ENCODE peak calls at places on chromosomes 4 and X, in eight cellular contexts. One of them, this sample, is unnamed.

GRCh38 chr4:15202481-15202880 is 200.2 kb downstream of the CPEB2 start:
- DNase-seq in kidney tubule cell: no peak
- DNase-seq in M059J: no peak
- DNase-seq in upper lobe of right lung: no peak
- DNase-seq in stimulated activated naive CD4-positive, alpha-beta T cell: no peak
- DNase-seq in GM04504: no peak
- DNase-seq in endodermal cell: no peak
- DNase-seq in uterus: no peak
- DNase-seq in this sample: no peak

GRCh38 chrX:38806054-38806389 is 4.8 kb downstream of the MID1IP1 start:
- DNase-seq in kidney tubule cell: no peak
- DNase-seq in M059J: no peak
- DNase-seq in upper lobe of right lung: no peak
- DNase-seq in stimulated activated naive CD4-positive, alpha-beta T cell: no peak
- DNase-seq in GM04504: no peak
- DNase-seq in endodermal cell: no peak
- DNase-seq in uterus: no peak
- DNase-seq in this sample: no peak

GRCh38 chr4:138512766-138513165 is 270.6 kb upstream of the SLC7A11 start:
- DNase-seq in kidney tubule cell: no peak
- DNase-seq in M059J: no peak
- DNase-seq in upper lobe of right lung: no peak
- DNase-seq in stimulated activated naive CD4-positive, alpha-beta T cell: no peak
- DNase-seq in GM04504: no peak
- DNase-seq in endodermal cell: no peak
- DNase-seq in uterus: no peak
- DNase-seq in this sample: no peak

GRCh38 chr4:94882756-94883155 is 125.0 kb downstream of the BMPR1B start:
- DNase-seq in kidney tubule cell: no peak
- DNase-seq in M059J: peak; percentile 1
- DNase-seq in upper lobe of right lung: no peak
- DNase-seq in stimulated activated naive CD4-positive, alpha-beta T cell: no peak
- DNase-seq in GM04504: no peak
- DNase-seq in endodermal cell: no peak
- DNase-seq in uterus: no peak
- DNase-seq in this sample: no peak

GRCh38 chrX:117653396-117653795 is 463.2 kb downstream of the KLHL13 start:
- DNase-seq in kidney tubule cell: peak; percentile 77
- DNase-seq in M059J: no peak
- DNase-seq in upper lobe of right lung: no peak
- DNase-seq in stimulated activated naive CD4-positive, alpha-beta T cell: no peak
- DNase-seq in GM04504: no peak
- DNase-seq in endodermal cell: no peak
- DNase-seq in uterus: no peak
- DNase-seq in this sample: no peak

GRCh38 chr4:8341691-8342090 is 72.1 kb downstream of the HTRA3 start:
- DNase-seq in kidney tubule cell: peak; percentile 29
- DNase-seq in M059J: no peak
- DNase-seq in upper lobe of right lung: no peak
- DNase-seq in stimulated activated naive CD4-positive, alpha-beta T cell: no peak
- DNase-seq in GM04504: no peak
- DNase-seq in endodermal cell: peak; percentile 33
- DNase-seq in uterus: peak; percentile 68
- DNase-seq in this sample: no peak

GRCh38 chr4:102533916-102534315 is 32.8 kb downstream of the NFKB1 start:
- DNase-seq in kidney tubule cell: no peak
- DNase-seq in M059J: no peak
- DNase-seq in upper lobe of right lung: no peak
- DNase-seq in stimulated activated naive CD4-positive, alpha-beta T cell: no peak
- DNase-seq in GM04504: no peak
- DNase-seq in endodermal cell: no peak
- DNase-seq in uterus: no peak
- DNase-seq in this sample: no peak

GRCh38 chr4:140621161-140621560 is 52.4 kb upstream of the UCP1 start:
- DNase-seq in kidney tubule cell: no peak
- DNase-seq in M059J: no peak
- DNase-seq in upper lobe of right lung: no peak
- DNase-seq in stimulated activated naive CD4-positive, alpha-beta T cell: no peak
- DNase-seq in GM04504: no peak
- DNase-seq in endodermal cell: no peak
- DNase-seq in uterus: no peak
- DNase-seq in this sample: no peak

GRCh38 chrX:134013528-134013927 is 28.1 kb upstream of the GPC3 start:
- DNase-seq in kidney tubule cell: no peak
- DNase-seq in M059J: no peak
- DNase-seq in upper lobe of right lung: no peak
- DNase-seq in stimulated activated naive CD4-positive, alpha-beta T cell: no peak
- DNase-seq in GM04504: no peak
- DNase-seq in endodermal cell: no peak
- DNase-seq in uterus: no peak
- DNase-seq in this sample: no peak

GRCh38 chr4:117311989-117312388 is 226.6 kb upstream of the TRAM1L1 start:
- DNase-seq in kidney tubule cell: no peak
- DNase-seq in M059J: no peak
- DNase-seq in upper lobe of right lung: no peak
- DNase-seq in stimulated activated naive CD4-positive, alpha-beta T cell: no peak
- DNase-seq in GM04504: no peak
- DNase-seq in endodermal cell: no peak
- DNase-seq in uterus: no peak
- DNase-seq in this sample: no peak

GRCh38 chr4:185880571-185880970 is 68.6 kb upstream of the SORBS2 start:
- DNase-seq in kidney tubule cell: no peak
- DNase-seq in M059J: no peak
- DNase-seq in upper lobe of right lung: no peak
- DNase-seq in stimulated activated naive CD4-positive, alpha-beta T cell: no peak
- DNase-seq in GM04504: no peak
- DNase-seq in endodermal cell: no peak
- DNase-seq in uterus: no peak
- DNase-seq in this sample: no peak

GRCh38 chr4:58553679-58554078 is 1443.5 kb upstream of the IGFBP7 start:
- DNase-seq in kidney tubule cell: no peak
- DNase-seq in M059J: no peak
- DNase-seq in upper lobe of right lung: no peak
- DNase-seq in stimulated activated naive CD4-positive, alpha-beta T cell: no peak
- DNase-seq in GM04504: no peak
- DNase-seq in endodermal cell: no peak
- DNase-seq in uterus: no peak
- DNase-seq in this sample: no peak

GRCh38 chr4:97646997-97647396 is 496.3 kb downstream of the STPG2 start:
- DNase-seq in kidney tubule cell: peak; percentile 9
- DNase-seq in M059J: peak; percentile 45
- DNase-seq in upper lobe of right lung: no peak
- DNase-seq in stimulated activated naive CD4-positive, alpha-beta T cell: no peak
- DNase-seq in GM04504: no peak
- DNase-seq in endodermal cell: no peak
- DNase-seq in uterus: no peak
- DNase-seq in this sample: no peak

GRCh38 chr4:108852691-108853090 is 89.8 kb upstream of the ETNPPL start:
- DNase-seq in kidney tubule cell: no peak
- DNase-seq in M059J: no peak
- DNase-seq in upper lobe of right lung: no peak
- DNase-seq in stimulated activated naive CD4-positive, alpha-beta T cell: no peak
- DNase-seq in GM04504: no peak
- DNase-seq in endodermal cell: no peak
- DNase-seq in uterus: no peak
- DNase-seq in this sample: no peak

GRCh38 chrX:13898084-13898483 is 81.2 kb upstream of the GPM6B start:
- DNase-seq in kidney tubule cell: peak; percentile 26
- DNase-seq in M059J: peak; percentile 28
- DNase-seq in upper lobe of right lung: no peak
- DNase-seq in stimulated activated naive CD4-positive, alpha-beta T cell: no peak
- DNase-seq in GM04504: no peak
- DNase-seq in endodermal cell: peak; percentile 64
- DNase-seq in uterus: no peak
- DNase-seq in this sample: peak; percentile 79

GRCh38 chrX:11309220-11309619 is 16.0 kb downstream of the AMELX start:
- DNase-seq in kidney tubule cell: no peak
- DNase-seq in M059J: peak; percentile 2
- DNase-seq in upper lobe of right lung: no peak
- DNase-seq in stimulated activated naive CD4-positive, alpha-beta T cell: no peak
- DNase-seq in GM04504: no peak
- DNase-seq in endodermal cell: no peak
- DNase-seq in uterus: no peak
- DNase-seq in this sample: peak; percentile 6

GRCh38 chr4:145618912-145619638 is at the start of gene MMAA:
- DNase-seq in kidney tubule cell: peak; percentile 95
- DNase-seq in M059J: peak; percentile 87
- DNase-seq in upper lobe of right lung: peak; percentile 99
- DNase-seq in stimulated activated naive CD4-positive, alpha-beta T cell: peak; percentile 90
- DNase-seq in GM04504: peak; percentile 87
- DNase-seq in endodermal cell: peak; percentile 96
- DNase-seq in uterus: peak; percentile 95
- DNase-seq in this sample: peak; percentile 94

GRCh38 chr4:148415500-148415899 is 26.7 kb downstream of the NR3C2 start:
- DNase-seq in kidney tubule cell: peak; percentile 9
- DNase-seq in M059J: peak; percentile 12
- DNase-seq in upper lobe of right lung: no peak
- DNase-seq in stimulated activated naive CD4-positive, alpha-beta T cell: no peak
- DNase-seq in GM04504: no peak
- DNase-seq in endodermal cell: no peak
- DNase-seq in uterus: no peak
- DNase-seq in this sample: peak; percentile 34

This sample was measured in mesendoderm.